ENCODE peak calls at places on chromosomes 6 and 20, in five cellular contexts. I is left lung, H is OCI-LY7, P is A549, X is mucosa of descending colon. S is an unnamed sample.

GRCh38 chr20:4242376-4242775 is 227.0 kb upstream of the RNF24 start:
- DNase-seq in H (no peak), I (no peak), P (no peak), X (no peak), S (no peak)

GRCh38 chr6:53437557-53438202 is 88.9 kb upstream of the ELOVL5 start:
- DNase-seq in I (no peak), X (peak; percentile 38), H (peak; percentile 64), P (peak; percentile 73), S (no peak)

GRCh38 chr6:150256618-150257272 is 112.1 kb upstream of the IYD start:
- DNase-seq in X (no peak), H (no peak), P (no peak), I (no peak), S (no peak)

GRCh38 chr6:166025149-166025898 is 142.3 kb downstream of the TBXT start:
- DNase-seq in X (no peak), P (no peak), H (no peak), I (no peak), S (no peak)

GRCh38 chr20:47875302-47876025 is 90.2 kb upstream of the SULF2 start:
- DNase-seq in H (no peak), P (no peak), X (no peak), I (no peak), S (no peak)

GRCh38 chr6:165723326-165723725 is 60.3 kb upstream of the PDE10A start:
- DNase-seq in I (no peak), P (no peak), H (no peak), X (no peak), S (no peak)

GRCh38 chr6:151425561-151425960 is 26.4 kb downstream of the RMND1 start:
- DNase-seq in H (no peak), X (no peak), I (no peak), P (no peak), S (no peak)

GRCh38 chr6:52551483-52552277 is 25.2 kb downstream of the TRAM2 start:
- DNase-seq in X (peak; percentile 53), I (peak; percentile 74), P (peak; percentile 28), H (no peak), S (peak; percentile 92)

GRCh38 chr6:18147160-18147559 is 7.7 kb downstream of the TPMT start:
- DNase-seq in P (no peak), I (no peak), H (no peak), X (no peak), S (no peak)

GRCh38 chr20:44188752-44189151 is 1.8 kb upstream of the JPH2 start:
- DNase-seq in I (no peak), P (no peak), H (no peak), X (no peak), S (no peak)

DNA sequence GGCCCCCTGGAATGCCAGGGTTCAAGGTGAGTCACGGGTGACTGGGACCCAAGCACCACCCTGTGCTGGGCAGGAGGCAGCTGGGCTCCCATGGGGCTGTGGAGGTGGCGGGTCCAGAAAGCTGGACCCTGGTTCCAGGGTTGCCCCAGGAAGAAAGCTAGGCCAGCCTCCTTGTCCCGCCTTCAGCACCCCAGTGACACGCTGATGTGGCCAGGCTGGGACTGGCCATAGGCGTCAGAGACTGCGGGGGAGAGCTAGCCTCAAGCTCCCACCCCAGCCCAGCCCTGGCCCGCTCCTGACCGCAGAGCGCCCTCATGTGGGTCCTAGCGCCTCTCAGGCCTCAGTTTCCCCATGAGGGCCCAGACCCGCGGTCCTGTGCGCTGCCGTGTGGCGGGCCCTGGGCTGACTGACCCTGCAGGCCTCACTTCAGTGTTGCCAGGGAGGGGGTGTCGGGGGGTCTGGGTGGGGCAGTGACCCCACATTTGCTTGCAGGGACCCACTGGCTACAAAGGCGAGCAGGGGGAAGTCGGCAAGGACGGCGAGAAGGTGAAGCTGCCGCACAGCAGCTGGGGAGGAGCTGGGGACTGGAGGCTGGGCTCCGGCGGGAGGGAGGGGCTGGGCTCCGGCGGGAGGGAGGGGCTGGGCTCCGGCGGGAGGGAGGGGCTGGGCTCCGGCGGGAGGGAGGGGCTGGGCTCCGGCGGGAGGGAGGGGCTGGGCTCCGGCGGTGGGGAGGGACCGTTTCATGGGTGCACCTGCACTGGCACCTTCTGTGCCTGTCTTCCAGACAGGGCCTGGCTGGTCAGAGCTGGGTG is 7.8 kb downstream of the COL9A3 start:
- DNase-seq in I (peak; percentile 66), H (peak; percentile 54), X (peak; percentile 76), P (no peak), S (no peak)
- H3K4me3 ChIP-seq in I (no peak overlapping the region), H (no peak overlapping the region), X (no peak overlapping the region), P (peak overlapping the region; percentile 28), S (peak overlapping the region; percentile 16)

GRCh38 chr6:157984165-157984564 is 2.5 kb downstream of the SYNJ2 start:
- DNase-seq in I (no peak), P (no peak), H (no peak), X (no peak), S (no peak)

GRCh38 chr6:157982580-157983438 is 1.1 kb downstream of the SYNJ2 start:
- DNase-seq in I (no peak), X (peak; percentile 67), P (peak; percentile 69), H (no peak), S (no peak)

GRCh38 chr6:157982297-157982579 is 575 bp downstream of the SYNJ2 start:
- DNase-seq in X (peak; percentile 68), P (peak; percentile 24), I (no peak), H (no peak), S (no peak)

GRCh38 chr6:157984686-157985225 is 3.1 kb downstream of the SYNJ2 start:
- DNase-seq in P (no peak), I (no peak), X (no peak), H (no peak), S (no peak)

DNA sequence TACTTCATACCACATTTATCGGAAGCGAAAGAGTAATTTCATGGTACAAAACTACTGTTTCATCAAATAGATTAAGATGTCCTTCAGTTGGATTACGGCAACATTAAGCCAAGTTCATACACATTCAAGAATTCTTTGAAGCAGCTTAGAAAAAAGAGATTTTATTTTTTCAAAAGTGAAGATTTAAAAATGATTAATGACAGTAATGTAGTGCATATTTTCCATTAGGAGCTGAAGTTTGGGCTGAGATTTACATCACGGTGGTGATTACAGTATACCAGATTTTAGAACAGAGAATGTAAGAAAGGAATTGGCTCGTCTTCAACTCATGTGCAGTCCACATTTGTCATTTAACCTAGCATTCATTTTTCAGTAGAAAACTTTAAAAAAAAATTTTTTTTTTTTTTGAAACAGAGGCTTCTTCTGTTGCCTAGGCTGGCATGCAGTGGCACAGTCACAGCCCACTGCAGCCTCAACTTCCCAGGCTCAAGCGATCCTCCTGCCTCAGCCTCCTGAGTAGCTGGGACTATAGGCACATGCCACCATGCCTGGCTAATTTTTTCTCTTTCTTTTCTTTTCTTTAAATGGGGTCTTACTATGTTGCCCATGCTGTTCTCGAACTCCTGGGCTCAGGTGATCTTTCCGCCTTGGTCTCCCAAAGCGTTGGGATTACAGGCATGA is 1.9 kb downstream of the SYNJ2 start:
- DNase-seq in X (no peak), I (no peak), P (no peak), H (no peak), S (no peak)
- H3K4me3 ChIP-seq in X (no peak overlapping the region), I (no peak overlapping the region), P (peak overlapping the region; percentile 89), H (no peak overlapping the region), S (no peak overlapping the region)

DNA sequence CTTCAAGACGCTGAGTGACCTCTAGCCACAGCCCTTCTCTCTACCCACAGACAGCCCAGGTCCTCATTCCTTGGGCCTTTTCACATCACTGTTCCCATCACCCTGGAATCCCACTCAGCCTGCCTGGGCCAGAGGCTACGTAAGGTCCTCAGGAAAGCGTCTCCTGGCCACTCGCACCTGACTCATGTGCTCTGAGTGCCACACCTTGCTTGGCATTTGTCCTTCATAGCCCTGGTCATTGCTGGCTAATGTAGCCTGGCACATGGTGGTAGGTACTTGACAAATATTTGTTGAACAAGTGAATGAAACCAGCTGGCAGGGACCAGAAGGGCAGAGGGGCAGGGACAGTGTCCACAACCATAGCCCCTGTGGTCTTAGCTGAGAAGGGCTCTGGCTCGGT is 50.6 kb upstream of the FANCE start:
- DNase-seq in I (peak; percentile 71), X (no peak), H (no peak), P (no peak), S (peak; percentile 71)
- H3K4me3 ChIP-seq in I (no peak overlapping the region), X (no peak overlapping the region), H (no peak overlapping the region), P (no peak overlapping the region), S (no peak overlapping the region)

DNA sequence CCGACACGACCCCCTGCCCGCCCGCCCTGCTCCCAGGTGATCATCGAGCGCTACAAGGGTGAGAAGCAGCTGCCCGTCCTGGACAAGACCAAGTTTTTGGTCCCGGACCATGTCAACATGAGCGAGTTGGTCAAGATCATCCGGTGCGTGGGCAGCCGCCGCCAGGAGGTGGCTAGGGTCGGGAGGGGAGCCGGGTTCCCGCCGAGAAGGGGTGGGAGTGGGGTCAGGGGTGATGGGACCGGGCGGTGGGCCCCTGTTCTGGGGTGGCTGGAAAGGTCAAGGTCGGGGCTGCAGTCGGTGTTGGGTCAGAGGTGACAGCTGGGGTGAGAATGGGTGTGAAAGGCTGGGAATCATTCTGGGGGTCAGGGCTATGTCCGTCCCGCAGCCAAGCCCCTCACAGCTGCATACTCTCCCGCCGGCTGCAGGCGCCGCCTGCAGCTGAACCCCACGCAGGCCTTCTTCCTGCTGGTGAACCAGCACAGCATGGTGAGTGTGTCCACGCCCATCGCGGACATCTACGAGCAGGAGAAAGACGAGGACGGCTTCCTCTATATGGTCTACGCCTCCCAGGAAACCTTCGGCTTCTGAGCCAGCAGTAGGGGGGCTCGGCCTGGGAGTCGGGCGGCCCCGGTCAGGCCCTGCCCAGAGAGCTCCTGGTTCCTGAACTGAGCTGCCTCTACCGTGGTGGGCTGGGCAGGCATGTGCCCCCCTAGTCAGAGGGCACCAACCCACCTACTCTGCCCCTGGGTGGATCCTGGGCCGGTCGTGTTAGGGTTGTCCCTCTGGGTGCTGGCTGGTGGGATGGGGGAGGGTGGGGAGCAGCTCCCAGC is 1.0 kb downstream of the MAP1LC3A start:
- DNase-seq in I (no peak), P (no peak), H (no peak), X (no peak), S (peak; percentile 62)
- H3K4me3 ChIP-seq in I (peak overlapping the region; percentile 69), P (peak overlapping the region; percentile 67), H (no peak overlapping the region), X (no peak overlapping the region), S (peak overlapping the region; percentile 58)

GRCh38 chr20:26208296-26209091 is 511.8 kb upstream of the ZNF337 start:
- DNase-seq in I (peak; percentile 51), H (no peak), P (no peak), X (no peak), S (peak; percentile 18)
- H3K4me3 ChIP-seq in I (peak overlapping the region; percentile 39), H (no peak overlapping the region), P (peak overlapping the region; percentile 44), X (no peak overlapping the region), S (no peak overlapping the region)

DNA sequence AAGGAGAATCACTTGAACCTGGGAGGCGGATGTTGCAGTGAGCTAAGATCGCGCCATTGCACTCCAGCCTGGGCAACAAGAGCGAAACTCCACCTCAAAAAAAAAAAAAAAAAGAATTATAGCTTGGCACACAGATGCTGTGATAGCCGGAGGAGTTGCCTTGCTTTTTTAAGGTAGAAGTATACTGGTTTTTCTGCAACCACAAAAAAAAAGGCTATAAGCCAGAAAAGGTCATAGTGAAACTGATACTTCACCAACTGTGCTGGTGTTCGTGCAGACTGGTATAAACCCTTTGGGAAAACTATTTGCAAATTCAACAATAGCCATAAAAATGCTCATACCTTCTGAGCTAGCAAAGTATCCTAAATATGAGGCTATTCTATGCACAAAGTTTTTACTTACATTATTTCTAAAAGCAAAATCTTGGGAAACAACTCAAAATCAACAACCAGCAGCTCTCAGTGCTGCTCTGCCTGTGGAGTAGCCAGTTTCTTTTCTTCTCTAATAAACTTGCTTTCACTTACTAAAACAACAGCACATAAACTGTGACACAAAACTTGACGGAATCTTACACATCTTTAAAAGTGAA is 44.0 kb downstream of the B4GALT5 start:
- DNase-seq in I (no peak), X (no peak), H (peak; percentile 60), P (no peak), S (no peak)
- H3K4me3 ChIP-seq in I (no peak overlapping the region), X (no peak overlapping the region), H (peak overlapping the region; percentile 64), P (no peak overlapping the region), S (no peak overlapping the region)